ENCODE peak calls at places on chromosomes 7 and 10, in five cellular contexts. L, J, G, W and Y are unnamed samples.

GRCh38 chr10:119309423-119309770 is 102.0 kb downstream of the GRK5 start:
- DNase-seq in W (no peak), G (no peak), L (no peak), J (no peak), Y (no peak)

GRCh38 chr7:144854839-144855424 is 19.1 kb upstream of the TPK1 start:
- DNase-seq in G (no peak), L (peak; percentile 55), J (peak; percentile 22), W (no peak), Y (peak; percentile 51)

GRCh38 chr7:3559178-3559765 is 258.2 kb downstream of the SDK1 start:
- DNase-seq in W (no peak), G (no peak), L (peak; percentile 99), J (peak; percentile 91), Y (peak; percentile 53)

GRCh38 chr10:30080161-30080560 is 20.8 kb upstream of the JCAD start:
- DNase-seq in W (no peak), L (no peak), G (no peak), J (no peak), Y (no peak)

GRCh38 chr10:24691113-24691512 is 32.6 kb downstream of the ARHGAP21 start:
- DNase-seq in W (no peak), L (peak; percentile 62), G (no peak), J (no peak), Y (peak; percentile 29)

GRCh38 chr7:21902240-21902639 is 43.5 kb downstream of the CDCA7L start:
- DNase-seq in W (no peak), G (no peak), L (peak; percentile 34), J (peak; percentile 25), Y (no peak)

GRCh38 chr7:3493499-3493898 is 192.4 kb downstream of the SDK1 start:
- DNase-seq in L (peak; percentile 72), G (no peak), J (peak; percentile 60), W (no peak), Y (peak; percentile 35)

GRCh38 chr10:119526606-119527592 is 15.6 kb downstream of the RGS10 start:
- DNase-seq in W (no peak), G (no peak), J (no peak), L (no peak), Y (peak; percentile 30)

GRCh38 chr7:27192546-27193334 is 7.2 kb downstream of the HOXA13 start:
- DNase-seq in W (no peak), L (no peak), G (no peak), J (no peak), Y (no peak)

GRCh38 chr10:119283818-119284217 is 76.4 kb downstream of the GRK5 start:
- DNase-seq in G (no peak), W (no peak), L (no peak), J (no peak), Y (no peak)

GRCh38 chr10:132311338-132311939 is 3.7 kb upstream of the STK32C start:
- DNase-seq in W (no peak), J (no peak), L (no peak), G (no peak), Y (no peak)

GRCh38 chr7:130141161-130141857 is 63.9 kb downstream of the TMEM209 start:
- DNase-seq in J (peak; percentile 80), G (peak; percentile 89), L (peak; percentile 82), W (peak; percentile 62), Y (peak; percentile 22)

GRCh38 chr7:10803720-10804119 is 170.0 kb upstream of the PHF14 start:
- DNase-seq in G (no peak), J (no peak), L (no peak), W (no peak), Y (no peak)

GRCh38 chr7:105675873-105676484 is 94.7 kb upstream of the EFCAB10 start:
- DNase-seq in G (no peak), L (no peak), J (no peak), W (no peak), Y (no peak)

GRCh38 chr7:981793-982510 is 1.0 kb upstream of the CYP2W1 start:
- DNase-seq in G (no peak), L (no peak), W (no peak), J (no peak), Y (no peak)

GRCh38 chr10:69515699-69516547 is 57.3 kb downstream of the NEUROG3 start:
- DNase-seq in L (peak; percentile 75), G (peak; percentile 63), J (peak; percentile 63), W (no peak), Y (peak; percentile 76)

GRCh38 chr10:35639021-35639521 is 3.0 kb downstream of the FZD8 start:
- DNase-seq in J (no peak), G (no peak), L (no peak), W (no peak), Y (peak; percentile 58)

GRCh38 chr10:48885376-48885775 is 54.3 kb downstream of the LRRC18 start:
- DNase-seq in G (no peak), J (no peak), L (no peak), W (peak; percentile 46), Y (no peak)

GRCh38 chr10:132706701-132707100 is 79.2 kb downstream of the NKX6-2 start:
- DNase-seq in G (no peak), J (no peak), L (no peak), W (no peak), Y (no peak)

GRCh38 chr7:159154243-159154642 is 9.6 kb upstream of the VIPR2 start:
- DNase-seq in L (no peak), J (no peak), W (no peak), G (no peak), Y (no peak)

GRCh38 chr10:17954856-17955255 is 3.1 kb downstream of the SLC39A12 start:
- DNase-seq in L (no peak), J (no peak), W (no peak), G (no peak), Y (peak; percentile 40)

GRCh38 chr10:14879055-14879800 is 562 bp downstream of the SUV39H2 start:
- DNase-seq in G (peak; percentile 32), W (no peak), J (no peak), L (no peak), Y (peak; percentile 35)

GRCh38 chr7:135980665-135981180 is 3.6 kb upstream of the MTPN start:
- DNase-seq in L (peak; percentile 55), J (peak; percentile 59), W (no peak), G (peak; percentile 29), Y (peak; percentile 93)

GRCh38 chr10:27620425-27621397 is 116.6 kb downstream of the RAB18 start:
- DNase-seq in J (peak; percentile 31), G (no peak), W (no peak), L (peak; percentile 7), Y (peak; percentile 10)

GRCh38 chr7:101696-102376 is 90.5 kb upstream of the FAM20C start:
- DNase-seq in G (no peak), L (peak; percentile 48), W (no peak), J (peak; percentile 13), Y (no peak)

GRCh38 chr10:132464256-132465192 is 67.5 kb downstream of the PWWP2B start:
- DNase-seq in J (no peak), G (no peak), W (peak; percentile 94), L (peak; percentile 43), Y (no peak)

GRCh38 chr10:99328579-99329237 is 448 bp upstream of the CNNM1 start:
- DNase-seq in G (no peak), L (no peak), J (no peak), W (no peak), Y (no peak)
- H3K4me3 ChIP-seq in G (no peak overlapping the region), L (peak overlapping the region; percentile 21), J (peak overlapping the region; percentile 18), W (peak overlapping the region; percentile 47), Y (peak overlapping the region; percentile 45)

GRCh38 chr10:37268266-37268665 is 142.9 kb downstream of the ANKRD30A start:
- DNase-seq in G (no peak), W (no peak), J (no peak), L (no peak), Y (no peak)
- H3K4me3 ChIP-seq in G (no peak overlapping the region), W (no peak overlapping the region), J (no peak overlapping the region), L (no peak overlapping the region), Y (no peak overlapping the region)

GRCh38 chr7:128937271-128937646 is 468 bp upstream of the IRF5 start:
- DNase-seq in L (no peak), W (no peak), G (no peak), J (no peak), Y (no peak)
- H3K4me3 ChIP-seq in L (no peak overlapping the region), W (peak overlapping the region; percentile 60), G (no peak overlapping the region), J (no peak overlapping the region), Y (peak overlapping the region; percentile 48)

GRCh38 chr7:157481389-157481788 is 144.6 kb downstream of the DNAJB6 start:
- DNase-seq in L (no peak), J (no peak), G (no peak), W (no peak), Y (no peak)
- H3K4me3 ChIP-seq in L (no peak overlapping the region), J (no peak overlapping the region), G (no peak overlapping the region), W (no peak overlapping the region), Y (no peak overlapping the region)

GRCh38 chr7:155409980-155410379 is 47.9 kb upstream of the EN2 start:
- DNase-seq in L (no peak), J (no peak), G (no peak), W (no peak), Y (no peak)
- H3K4me3 ChIP-seq in L (no peak overlapping the region), J (no peak overlapping the region), G (no peak overlapping the region), W (no peak overlapping the region), Y (no peak overlapping the region)

GRCh38 chr10:76034236-76035009 is 603.0 kb downstream of the LRMDA start:
- DNase-seq in W (no peak), L (no peak), J (no peak), G (no peak), Y (no peak)

GRCh38 chr10:76036410-76036940 is 605.1 kb downstream of the LRMDA start:
- DNase-seq in L (peak; percentile 76), W (peak; percentile 79), G (peak; percentile 81), J (peak; percentile 71), Y (peak; percentile 55)

GRCh38 chr10:76036962-76037361 is 605.5 kb downstream of the LRMDA start:
- DNase-seq in W (no peak), L (no peak), J (no peak), G (no peak), Y (no peak)

GRCh38 chr10:76035010-76035727 is 603.7 kb downstream of the LRMDA start:
- DNase-seq in W (no peak), G (no peak), L (no peak), J (no peak), Y (no peak)

GRCh38 chr10:76035728-76036409 is 604.4 kb downstream of the LRMDA start:
- DNase-seq in W (no peak), G (no peak), J (no peak), L (no peak), Y (no peak)
- H3K4me3 ChIP-seq in W (peak overlapping the region; percentile 28), G (no peak overlapping the region), J (no peak overlapping the region), L (no peak overlapping the region), Y (no peak overlapping the region)

DNA sequence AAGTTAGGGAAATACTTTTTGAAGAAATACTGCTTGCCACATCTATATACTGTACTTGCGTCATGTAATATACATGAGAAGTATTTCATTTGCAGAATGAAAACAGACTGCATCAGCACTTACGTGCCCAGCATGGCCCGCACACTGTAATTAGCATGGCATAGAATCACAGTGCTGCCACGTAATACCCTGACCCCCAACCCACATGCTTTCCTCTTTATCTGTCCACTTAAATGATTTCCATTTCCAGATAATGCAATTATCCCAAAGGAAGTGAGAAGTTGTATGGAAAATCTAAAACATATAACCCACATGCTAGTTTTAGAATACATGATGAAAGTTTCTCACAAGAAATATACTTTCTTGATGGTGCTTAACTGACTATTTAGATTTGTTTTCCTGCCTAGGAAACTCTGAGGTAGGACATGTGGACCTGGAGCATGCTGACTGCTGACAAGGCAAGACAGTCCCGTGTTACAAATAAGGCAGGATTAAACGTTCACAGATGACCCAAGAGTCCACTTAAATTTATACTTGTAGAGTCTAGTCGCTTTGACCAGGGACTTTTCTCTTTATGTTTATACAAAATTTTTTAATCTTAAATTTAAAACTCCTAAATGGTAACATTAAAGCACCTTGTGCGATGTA is 12.6 kb downstream of the USP6NL start:
- DNase-seq in W (no peak), L (no peak), J (no peak), G (no peak), Y (peak; percentile 39)
- H3K4me3 ChIP-seq in W (no peak overlapping the region), L (no peak overlapping the region), J (no peak overlapping the region), G (no peak overlapping the region), Y (no peak overlapping the region)

GRCh38 chr7:150722403-150723065 is 6.1 kb downstream of the GIMAP1 start:
- DNase-seq in J (no peak), L (no peak), G (peak; percentile 10), W (no peak), Y (peak; percentile 7)
- H3K4me3 ChIP-seq in J (no peak overlapping the region), L (no peak overlapping the region), G (no peak overlapping the region), W (peak overlapping the region; percentile 20), Y (no peak overlapping the region)